ENCODE peak calls at places on chromosomes 1 and 21, in eight cellular contexts. K is upper lobe of left lung, E is transverse colon, S is prostate gland, V is stomach, Z is spleen, P is IMR-90, J is tibial nerve. D is an unnamed sample. For H3K4me1, the result is how much of the 10 kb centered on the place peaks cover.

GRCh38 chr1:11730429-11730861 is 5.5 kb upstream of the AGTRAP start:
- DNase-seq in K (no peak), E (peak), S (peak), V (no peak), Z (no peak), P (peak), J (no peak), D (peak)

GRCh38 chr1:38071530-38072266 is 25.1 kb upstream of the POU3F1 start:
- DNase-seq in K (no peak), E (no peak), S (peak), V (no peak), Z (no peak), P (peak), J (no peak), D (no peak)

GRCh38 chr1:61670016-61670415 is 54.9 kb downstream of the TM2D1 start:
- DNase-seq in K (no peak), E (no peak), S (no peak), V (no peak), Z (no peak), P (no peak), J (no peak), D (no peak)

GRCh38 chr1:30842698-30843354 is 65.7 kb downstream of the SDC3 start:
- DNase-seq in K (no peak), E (no peak), S (no peak), V (no peak), Z (no peak), P (peak), J (no peak), D (no peak)

GRCh38 chr1:17465186-17465585 is 25.7 kb upstream of the RCC2 start:
- DNase-seq in K (no peak), E (no peak), S (no peak), V (no peak), Z (no peak), P (no peak), J (no peak), D (no peak)

GRCh38 chr1:116255933-116256649 is 117.0 kb upstream of the ATP1A1 start:
- DNase-seq in K (no peak), E (no peak), S (no peak), V (no peak), Z (no peak), P (no peak), J (no peak), D (no peak)

GRCh38 chr1:23751050-23751814 is 8.0 kb downstream of the ELOA start:
- DNase-seq in K (no peak), E (peak), S (peak), V (peak), Z (no peak), P (peak), J (no peak), D (no peak)

GRCh38 chr1:166721145-166721544 is 118.1 kb upstream of the POGK start:
- DNase-seq in K (no peak), E (no peak), S (no peak), V (no peak), Z (no peak), P (no peak), J (no peak), D (no peak)

GRCh38 chr21:38787461-38788274 is 18.1 kb upstream of the ETS2 start:
- DNase-seq in K (no peak), E (peak), S (peak), V (peak), Z (no peak), P (peak), J (no peak), D (no peak)

GRCh38 chr1:9466780-9467755 is 72.2 kb upstream of the SLC25A33 start:
- DNase-seq in K (peak), E (peak), S (peak), V (peak), Z (no peak), P (peak), J (no peak), D (no peak)

GRCh38 chr1:227785812-227786608 is 29.5 kb upstream of the PRSS38 start:
- DNase-seq in K (no peak), E (no peak), S (no peak), V (peak), Z (no peak), P (no peak), J (peak), D (no peak)

GRCh38 chr1:245441699-245442098 is 286.9 kb downstream of the KIF26B start:
- DNase-seq in K (no peak), E (no peak), S (no peak), V (no peak), Z (no peak), P (no peak), J (no peak), D (no peak)

GRCh38 chr1:71324671-71325297 is 243.9 kb upstream of the ZRANB2 start:
- DNase-seq in K (no peak), E (no peak), S (no peak), V (no peak), Z (no peak), P (no peak), J (no peak), D (no peak)

GRCh38 chr1:228145498-228146425 is 4.0 kb upstream of the GJC2 start:
- DNase-seq in K (peak), E (no peak), S (no peak), V (no peak), Z (no peak), P (no peak), J (no peak), D (no peak)

GRCh38 chr1:154739654-154740053 is 130.4 kb downstream of the KCNN3 start:
- DNase-seq in K (no peak), E (no peak), S (no peak), V (no peak), Z (no peak), P (no peak), J (no peak), D (no peak)

GRCh38 chr1:115807723-115808122 is 33.2 kb downstream of the NHLH2 start:
- DNase-seq in K (no peak), E (peak), S (peak), V (peak), Z (no peak), P (peak), J (no peak), D (no peak)

GRCh38 chr1:55144886-55145285 is 70.3 kb downstream of the USP24 start:
- DNase-seq in K (no peak), E (no peak), S (no peak), V (no peak), Z (no peak), P (no peak), J (no peak), D (no peak)

GRCh38 chr1:179779645-179780272 is 36.7 kb downstream of the FAM163A start:
- DNase-seq in K (no peak), E (no peak), S (no peak), V (no peak), Z (no peak), P (no peak), J (no peak), D (no peak)

GRCh38 chr1:221045842-221046831 is 166.9 kb downstream of the HLX start:
- DNase-seq in K (no peak), E (no peak), S (no peak), V (no peak), Z (no peak), P (peak), J (no peak), D (no peak)

GRCh38 chr21:42263591-42264131 is 44.7 kb downstream of the ABCG1 start:
- DNase-seq in K (no peak), E (no peak), S (peak), V (no peak), Z (no peak), P (no peak), J (no peak), D (peak)

GRCh38 chr1:54275349-54275748 is 75.4 kb downstream of the MRPL37 start:
- DNase-seq in K (no peak), E (peak), S (peak), V (peak), Z (no peak), P (peak), J (no peak), D (peak)

GRCh38 chr1:220983877-220984635 is 104.8 kb downstream of the HLX start:
- DNase-seq in K (peak), E (no peak), S (no peak), V (no peak), Z (no peak), P (no peak), J (no peak), D (no peak)

GRCh38 chr1:4636644-4637380 is 17.6 kb upstream of the AJAP1 start:
- DNase-seq in K (no peak), E (no peak), S (no peak), V (no peak), Z (peak), P (no peak), J (no peak), D (no peak)

GRCh38 chr21:42861311-42862122 is 17.8 kb downstream of the WDR4 start:
- DNase-seq in K (peak), E (no peak), S (no peak), V (no peak), Z (no peak), P (no peak), J (no peak), D (no peak)

GRCh38 chr1:180674603-180675530 is 43.0 kb downstream of the XPR1 start:
- DNase-seq in K (no peak), E (no peak), S (no peak), V (no peak), Z (no peak), P (peak), J (no peak), D (no peak)

GRCh38 chr1:154418062-154418897 is 13.1 kb downstream of the IL6R start:
- DNase-seq in K (no peak), E (peak), S (peak), V (peak), Z (no peak), P (no peak), J (peak), D (no peak)

GRCh38 chr21:46255758-46256337 is 27.3 kb upstream of the LSS start:
- DNase-seq in K (no peak), E (no peak), S (no peak), V (no peak), Z (no peak), P (no peak), J (no peak), D (no peak)

GRCh38 chr1:155160128-155160527 is 13.0 kb downstream of the KRTCAP2 start:
- DNase-seq in K (no peak), E (no peak), S (no peak), V (no peak), Z (peak), P (no peak), J (no peak), D (no peak)

GRCh38 chr1:12249181-12249580 is 19.4 kb downstream of the VPS13D start:
- DNase-seq in K (no peak), E (no peak), S (no peak), V (no peak), Z (no peak), P (peak), J (no peak), D (no peak)

GRCh38 chr21:45479691-45480675 is 62.3 kb downstream of the SLC19A1 start:
- DNase-seq in K (peak), E (no peak), S (no peak), V (no peak), Z (no peak), P (no peak), J (no peak), D (no peak)

GRCh38 chr1:39829791-39830533 is 41.3 kb upstream of the BMP8B start:
- DNase-seq in K (no peak), E (no peak), S (no peak), V (no peak), Z (no peak), P (peak), J (no peak), D (no peak)

GRCh38 chr1:54404939-54405880 is 984 bp downstream of the SSBP3 start:
- DNase-seq in K (peak), E (peak), S (no peak), V (peak), Z (peak), P (no peak), J (no peak), D (peak)

GRCh38 chr1:211761400-211761799 is 69.2 kb downstream of the LPGAT1 start:
- DNase-seq in K (no peak), E (no peak), S (no peak), V (no peak), Z (no peak), P (no peak), J (no peak), D (no peak)

GRCh38 chr1:154626456-154627246 is 18.7 kb upstream of the ADAR start:
- DNase-seq in K (no peak), E (no peak), S (no peak), V (no peak), Z (peak), P (no peak), J (no peak), D (no peak)

GRCh38 chr1:63698001-63698838 is 75.6 kb upstream of the ROR1 start:
- DNase-seq in K (peak), E (peak), S (no peak), V (peak), Z (no peak), P (peak), J (no peak), D (peak)

GRCh38 chr1:193222079-193222615 is 35.7 kb upstream of the B3GALT2 start:
- DNase-seq in K (no peak), E (no peak), S (no peak), V (no peak), Z (no peak), P (peak), J (no peak), D (no peak)

GRCh38 chr1:220222939-220223338 is 49.3 kb downstream of the RAB3GAP2 start:
- DNase-seq in K (no peak), E (no peak), S (no peak), V (no peak), Z (no peak), P (no peak), J (no peak), D (no peak)

GRCh38 chr1:200904772-200905171 is 10.1 kb downstream of the INAVA start:
- DNase-seq in K (no peak), E (no peak), S (no peak), V (no peak), Z (no peak), P (no peak), J (no peak), D (no peak)
- H3K4me1 ChIP-seq in K (under half), E (under half), S (under half), V (half or more), Z (under half), P (under half), J (under half), D (under half)

DNA sequence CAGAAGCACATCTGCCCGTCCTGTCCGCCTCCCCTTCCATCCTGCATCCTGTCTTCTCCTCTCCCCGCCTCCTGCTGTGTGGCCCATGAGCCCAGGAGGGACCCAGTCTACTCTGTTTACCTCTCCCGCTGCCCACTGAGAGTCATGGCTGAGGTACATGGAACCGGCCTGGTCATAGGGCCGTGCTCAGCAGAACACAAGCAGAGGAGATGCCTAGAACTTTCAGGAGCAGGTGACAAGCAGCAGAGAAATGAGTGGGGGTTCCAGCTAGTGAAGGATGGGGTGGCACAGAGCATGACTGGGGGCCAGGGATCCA is 70.8 kb downstream of the ATP5PO start:
- DNase-seq in K (no peak), E (no peak), S (no peak), V (no peak), Z (no peak), P (no peak), J (no peak), D (no peak)
- TF ChIP-seq POLR2A in K (no peak), E (no peak), S (no peak), V (no peak), Z (no peak), P (no peak), J (no peak), D (no peak)

GRCh38 chr1:145985129-145985501 is 11.3 kb downstream of the TXNIP start:
- DNase-seq in K (no peak), E (no peak), S (no peak), V (peak), Z (no peak), P (no peak), J (no peak), D (no peak)
- H3K4me1 ChIP-seq in K (half or more), E (half or more), S (under half), V (half or more), Z (half or more), P (under half), J (under half), D (half or more)

GRCh38 chr1:161021168-161021958 is 411 bp upstream of the F11R start:
- DNase-seq in K (peak), E (peak), S (peak), V (peak), Z (peak), P (peak), J (no peak), D (peak)
- TF ChIP-seq POLR2A in K (peak), E (peak), S (peak), V (no peak), Z (peak), P (no peak), J (no peak), D (peak)

DNA sequence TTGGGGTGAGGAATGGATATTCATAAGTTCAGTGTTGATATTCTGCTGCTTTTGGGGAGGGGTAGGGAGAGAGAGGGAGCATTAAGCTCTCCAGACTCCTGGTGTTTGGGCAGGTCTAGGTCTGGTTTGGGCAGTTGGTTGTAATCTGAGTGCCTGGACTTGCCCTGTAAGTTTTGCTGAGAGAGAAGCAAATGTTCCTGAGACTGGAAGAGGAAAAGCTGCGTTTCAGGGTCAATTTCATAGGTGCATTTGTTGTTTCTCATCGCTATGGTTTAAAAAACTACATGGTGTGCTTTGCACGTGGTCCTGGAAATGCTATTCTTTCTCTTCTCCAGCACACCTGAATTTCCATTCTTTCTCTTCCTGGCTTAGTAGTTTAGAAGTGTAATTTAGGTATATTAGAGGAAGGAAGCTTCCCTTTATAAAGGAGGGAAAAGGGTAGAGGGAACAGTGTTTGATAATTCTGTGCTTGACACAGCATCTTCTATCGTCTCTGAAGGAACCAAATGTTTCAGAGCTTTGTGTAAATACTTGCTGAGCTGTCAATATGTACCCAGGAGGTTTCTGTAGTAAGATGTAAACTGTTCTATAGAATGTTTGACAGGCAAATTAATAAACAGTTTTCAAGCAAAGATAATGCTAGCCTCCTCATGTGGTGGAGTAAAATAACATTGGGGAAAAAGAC is 6.3 kb downstream of the ARID1A start:
- DNase-seq in K (no peak), E (no peak), S (peak), V (no peak), Z (no peak), P (no peak), J (no peak), D (no peak)
- H3K4me1 ChIP-seq in K (half or more), E (half or more), S (half or more), V (half or more), Z (half or more), P (under half), J (under half), D (half or more)

GRCh38 chr1:10724948-10725852 is 71.2 kb downstream of the CASZ1 start:
- DNase-seq in K (peak), E (no peak), S (peak), V (peak), Z (no peak), P (peak), J (no peak), D (peak)
- TF ChIP-seq POLR2A in K (no peak), E (no peak), S (no peak), V (no peak), Z (no peak), P (no peak), J (no peak), D (no peak)

GRCh38 chr1:162709132-162709860 is 77.0 kb downstream of the DDR2 start:
- DNase-seq in K (no peak), E (no peak), S (no peak), V (no peak), Z (no peak), P (no peak), J (no peak), D (no peak)
- H3K4me1 ChIP-seq in K (under half), E (under half), S (under half), V (half or more), Z (under half), P (under half), J (under half), D (half or more)

GRCh38 chr1:153309441-153309840 is 3.3 kb downstream of the PGLYRP3 start:
- DNase-seq in K (no peak), E (no peak), S (no peak), V (no peak), Z (no peak), P (no peak), J (no peak), D (no peak)

GRCh38 chr1:153305682-153306081 is 7.1 kb downstream of the PGLYRP3 start:
- DNase-seq in K (no peak), E (no peak), S (no peak), V (no peak), Z (no peak), P (no peak), J (no peak), D (no peak)

GRCh38 chr1:153308540-153308939 is 4.2 kb downstream of the PGLYRP3 start:
- DNase-seq in K (no peak), E (no peak), S (no peak), V (no peak), Z (no peak), P (no peak), J (no peak), D (no peak)

GRCh38 chr1:153306303-153307220 is 6.2 kb downstream of the PGLYRP3 start:
- DNase-seq in K (no peak), E (no peak), S (no peak), V (no peak), Z (no peak), P (no peak), J (no peak), D (no peak)

GRCh38 chr1:153307221-153307600 is 5.5 kb downstream of the PGLYRP3 start:
- DNase-seq in K (no peak), E (no peak), S (no peak), V (no peak), Z (no peak), P (no peak), J (no peak), D (no peak)
- TF ChIP-seq POLR2A in K (no peak), E (no peak), S (no peak), V (no peak), Z (no peak), P (no peak), J (no peak), D (no peak)

DNA sequence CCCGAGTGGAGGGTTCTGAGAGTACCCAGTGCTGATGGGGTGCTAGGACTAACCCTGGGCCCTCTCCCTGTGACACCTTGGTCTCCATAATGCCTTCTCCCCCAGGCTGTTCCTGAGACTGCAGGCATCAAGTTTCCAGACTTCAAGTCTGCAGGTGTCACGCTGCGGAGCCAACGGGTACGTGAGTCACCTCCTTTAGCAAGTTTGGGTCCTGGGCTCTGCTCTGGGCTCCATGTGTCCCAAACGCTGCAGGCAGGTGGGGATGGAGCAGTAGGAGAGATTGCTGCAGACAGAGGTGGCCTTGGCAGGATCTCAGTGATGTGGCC is 6.0 kb downstream of the DMAP1 start:
- DNase-seq in K (no peak), E (no peak), S (no peak), V (no peak), Z (no peak), P (no peak), J (no peak), D (no peak)
- H3K4me1 ChIP-seq in K (under half), E (under half), S (under half), V (under half), Z (under half), P (under half), J (under half), D (under half)

DNA sequence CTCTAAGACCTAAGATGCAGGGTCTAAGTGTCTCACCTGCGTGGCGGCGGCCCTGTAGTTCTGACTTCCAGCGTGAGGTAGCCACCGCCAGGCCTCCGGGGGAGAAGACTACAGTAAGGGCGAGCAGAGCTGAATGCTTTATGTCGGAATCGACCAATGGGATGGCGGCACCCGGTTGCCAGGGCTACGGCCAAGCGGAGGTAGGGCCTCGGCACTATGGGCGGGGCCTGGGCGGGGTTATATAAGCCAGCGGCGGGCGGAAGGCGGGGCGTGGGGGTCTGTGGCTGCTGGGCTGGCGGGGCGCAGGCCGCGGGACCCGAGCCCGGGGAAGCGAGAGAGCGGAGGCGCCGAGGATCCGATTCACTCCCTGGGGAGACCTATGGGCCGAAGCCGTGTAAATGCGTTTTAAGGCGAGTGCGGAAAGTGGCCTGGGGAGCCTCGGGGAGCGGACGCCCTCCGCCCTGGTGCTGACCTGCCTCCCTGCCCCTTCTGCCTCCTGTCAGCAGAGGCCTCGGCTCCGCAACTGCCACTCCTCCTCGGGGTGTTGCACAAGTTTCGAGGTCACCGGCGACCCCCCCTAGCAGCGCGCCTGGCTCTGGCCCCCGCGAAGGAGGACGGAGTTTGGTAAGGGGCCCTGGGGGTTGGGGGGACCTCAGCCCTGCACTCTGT is at the start of gene AZIN2:
- DNase-seq in K (peak), E (peak), S (peak), V (peak), Z (peak), P (peak), J (peak), D (peak)
- TF ChIP-seq POLR2A in K (peak), E (peak), S (peak), V (no peak), Z (peak), P (peak), J (peak), D (peak)

D was measured in heart left ventricle.